ENCODE peak calls at places on chromosomes 2 and 18, in eight cellular contexts. One of them, this sample, is unnamed.

GRCh38 chr2:201858781-201859180 is 52.4 kb downstream of the CDK15 start:
- DNase-seq in left ventricle myocardium inferior: no peak
- DNase-seq in dorsolateral prefrontal cortex: no peak
- DNase-seq in cardiac muscle cell: peak; percentile 56
- DNase-seq in A549: no peak
- DNase-seq in kidney: peak; percentile 82
- DNase-seq in upper lobe of right lung: no peak
- DNase-seq in hepatocyte: peak; percentile 35
- DNase-seq in this sample: peak; percentile 18

GRCh38 chr2:66490588-66491001 is 55.7 kb downstream of the MEIS1 start:
- DNase-seq in cardiac muscle cell: peak; percentile 64
- DNase-seq in A549: no peak
- DNase-seq in upper lobe of right lung: no peak
- DNase-seq in left ventricle myocardium inferior: no peak
- DNase-seq in kidney: no peak
- DNase-seq in hepatocyte: no peak
- DNase-seq in dorsolateral prefrontal cortex: no peak
- DNase-seq in this sample: peak; percentile 69

GRCh38 chr18:79217979-79218604 is 148.9 kb downstream of the ATP9B start:
- DNase-seq in hepatocyte: no peak
- DNase-seq in cardiac muscle cell: peak; percentile 50
- DNase-seq in dorsolateral prefrontal cortex: no peak
- DNase-seq in left ventricle myocardium inferior: no peak
- DNase-seq in A549: no peak
- DNase-seq in kidney: no peak
- DNase-seq in upper lobe of right lung: no peak
- DNase-seq in this sample: no peak

GRCh38 chr2:192190474-192190873 is 4.3 kb downstream of the TMEFF2 start:
- DNase-seq in dorsolateral prefrontal cortex: no peak
- DNase-seq in left ventricle myocardium inferior: no peak
- DNase-seq in hepatocyte: peak; percentile 23
- DNase-seq in A549: peak; percentile 4
- DNase-seq in kidney: no peak
- DNase-seq in cardiac muscle cell: peak; percentile 61
- DNase-seq in upper lobe of right lung: no peak
- DNase-seq in this sample: peak; percentile 42

GRCh38 chr2:166651080-166651675 is 157.1 kb upstream of the SCN7A start:
- DNase-seq in cardiac muscle cell: peak; percentile 70
- DNase-seq in left ventricle myocardium inferior: no peak
- DNase-seq in dorsolateral prefrontal cortex: no peak
- DNase-seq in upper lobe of right lung: no peak
- DNase-seq in hepatocyte: peak; percentile 11
- DNase-seq in A549: no peak
- DNase-seq in kidney: no peak
- DNase-seq in this sample: peak; percentile 7

GRCh38 chr2:151292124-151292523 is 2.7 kb upstream of the NMI start:
- DNase-seq in kidney: no peak
- DNase-seq in A549: no peak
- DNase-seq in dorsolateral prefrontal cortex: no peak
- DNase-seq in cardiac muscle cell: no peak
- DNase-seq in upper lobe of right lung: no peak
- DNase-seq in hepatocyte: no peak
- DNase-seq in left ventricle myocardium inferior: no peak
- DNase-seq in this sample: no peak

GRCh38 chr2:205568620-205569019 is 113.7 kb upstream of the NRP2 start:
- DNase-seq in upper lobe of right lung: no peak
- DNase-seq in left ventricle myocardium inferior: no peak
- DNase-seq in A549: no peak
- DNase-seq in kidney: no peak
- DNase-seq in cardiac muscle cell: no peak
- DNase-seq in dorsolateral prefrontal cortex: no peak
- DNase-seq in hepatocyte: no peak
- DNase-seq in this sample: peak; percentile 63

GRCh38 chr2:224973112-224974016 is 68.9 kb downstream of the DOCK10 start:
- DNase-seq in hepatocyte: no peak
- DNase-seq in dorsolateral prefrontal cortex: no peak
- DNase-seq in cardiac muscle cell: no peak
- DNase-seq in upper lobe of right lung: no peak
- DNase-seq in A549: no peak
- DNase-seq in kidney: no peak
- DNase-seq in left ventricle myocardium inferior: no peak
- DNase-seq in this sample: peak; percentile 46

GRCh38 chr2:109470121-109470921 is 143.4 kb downstream of the SEPTIN10 start:
- DNase-seq in left ventricle myocardium inferior: peak; percentile 43
- DNase-seq in kidney: no peak
- DNase-seq in cardiac muscle cell: peak; percentile 89
- DNase-seq in dorsolateral prefrontal cortex: no peak
- DNase-seq in A549: no peak
- DNase-seq in hepatocyte: peak; percentile 39
- DNase-seq in upper lobe of right lung: no peak
- DNase-seq in this sample: peak; percentile 95

GRCh38 chr18:59501876-59502221 is 142.8 kb upstream of the LMAN1 start:
- DNase-seq in A549: no peak
- DNase-seq in upper lobe of right lung: no peak
- DNase-seq in hepatocyte: no peak
- DNase-seq in kidney: no peak
- DNase-seq in dorsolateral prefrontal cortex: no peak
- DNase-seq in cardiac muscle cell: no peak
- DNase-seq in left ventricle myocardium inferior: no peak
- DNase-seq in this sample: peak; percentile 58

GRCh38 chr2:100653449-100654045 is 90.8 kb downstream of the PDCL3 start:
- DNase-seq in cardiac muscle cell: no peak
- DNase-seq in dorsolateral prefrontal cortex: no peak
- DNase-seq in left ventricle myocardium inferior: no peak
- DNase-seq in hepatocyte: no peak
- DNase-seq in upper lobe of right lung: no peak
- DNase-seq in A549: no peak
- DNase-seq in kidney: no peak
- DNase-seq in this sample: no peak

GRCh38 chr2:187590175-187590574 is 35.9 kb upstream of the TFPI start:
- DNase-seq in kidney: no peak
- DNase-seq in dorsolateral prefrontal cortex: no peak
- DNase-seq in A549: no peak
- DNase-seq in left ventricle myocardium inferior: no peak
- DNase-seq in hepatocyte: no peak
- DNase-seq in upper lobe of right lung: no peak
- DNase-seq in cardiac muscle cell: no peak
- DNase-seq in this sample: no peak

GRCh38 chr2:187593098-187593497 is 38.9 kb upstream of the TFPI start:
- DNase-seq in left ventricle myocardium inferior: no peak
- DNase-seq in A549: no peak
- DNase-seq in upper lobe of right lung: no peak
- DNase-seq in cardiac muscle cell: no peak
- DNase-seq in dorsolateral prefrontal cortex: no peak
- DNase-seq in kidney: no peak
- DNase-seq in hepatocyte: no peak
- DNase-seq in this sample: no peak

GRCh38 chr2:187593697-187594096 is 39.5 kb upstream of the TFPI start:
- DNase-seq in kidney: no peak
- DNase-seq in cardiac muscle cell: no peak
- DNase-seq in A549: no peak
- DNase-seq in dorsolateral prefrontal cortex: no peak
- DNase-seq in upper lobe of right lung: no peak
- DNase-seq in left ventricle myocardium inferior: no peak
- DNase-seq in hepatocyte: no peak
- DNase-seq in this sample: peak; percentile 21

DNA sequence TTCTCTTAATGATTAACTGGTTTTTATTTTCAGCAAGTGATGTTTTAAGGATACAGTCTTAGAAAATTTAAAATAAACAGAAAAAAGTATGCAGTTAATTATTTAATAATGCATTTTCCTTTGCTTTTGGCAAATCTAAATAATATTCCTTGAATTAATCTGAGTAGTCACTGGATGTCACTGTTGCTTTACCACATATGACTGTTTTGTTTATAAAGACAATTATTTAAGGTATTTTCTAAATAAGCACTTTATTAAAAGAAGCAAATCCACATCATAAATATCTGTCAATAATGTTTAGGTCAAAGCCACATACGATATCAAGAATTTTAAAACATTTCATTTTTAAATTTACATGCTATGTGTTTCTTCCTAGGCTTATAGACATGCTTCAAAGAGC is 40.6 kb upstream of the TFPI start:
- DNase-seq in upper lobe of right lung: no peak
- DNase-seq in kidney: no peak
- DNase-seq in A549: no peak
- DNase-seq in hepatocyte: no peak
- DNase-seq in dorsolateral prefrontal cortex: no peak
- DNase-seq in cardiac muscle cell: peak; percentile 20
- DNase-seq in left ventricle myocardium inferior: no peak
- DNase-seq in this sample: no peak
- TF ChIP-seq CTCF in upper lobe of right lung: peak; percentile 13
- TF ChIP-seq CTCF in kidney: no peak
- TF ChIP-seq CTCF in A549: peak; percentile 40
- TF ChIP-seq CTCF in hepatocyte: peak; percentile 48
- TF ChIP-seq CTCF in dorsolateral prefrontal cortex: peak; percentile 12
- TF ChIP-seq CTCF in cardiac muscle cell: no peak
- TF ChIP-seq CTCF in left ventricle myocardium inferior: no peak
- TF ChIP-seq CTCF in this sample: no peak

GRCh38 chr2:219107837-219108236 is 47.1 kb upstream of the IHH start:
- DNase-seq in kidney: no peak
- DNase-seq in cardiac muscle cell: no peak
- DNase-seq in left ventricle myocardium inferior: peak; percentile 27
- DNase-seq in A549: no peak
- DNase-seq in upper lobe of right lung: peak; percentile 67
- DNase-seq in dorsolateral prefrontal cortex: no peak
- DNase-seq in hepatocyte: no peak
- DNase-seq in this sample: no peak
- H3K4me3 ChIP-seq in kidney: no peak overlapping the region
- H3K4me3 ChIP-seq in cardiac muscle cell: no peak overlapping the region
- H3K4me3 ChIP-seq in left ventricle myocardium inferior: peak overlapping the region; percentile 36
- H3K4me3 ChIP-seq in A549: no peak overlapping the region
- H3K4me3 ChIP-seq in upper lobe of right lung: no peak overlapping the region
- H3K4me3 ChIP-seq in dorsolateral prefrontal cortex: no peak overlapping the region
- H3K4me3 ChIP-seq in hepatocyte: no peak overlapping the region
- H3K4me3 ChIP-seq in this sample: no peak overlapping the region

DNA sequence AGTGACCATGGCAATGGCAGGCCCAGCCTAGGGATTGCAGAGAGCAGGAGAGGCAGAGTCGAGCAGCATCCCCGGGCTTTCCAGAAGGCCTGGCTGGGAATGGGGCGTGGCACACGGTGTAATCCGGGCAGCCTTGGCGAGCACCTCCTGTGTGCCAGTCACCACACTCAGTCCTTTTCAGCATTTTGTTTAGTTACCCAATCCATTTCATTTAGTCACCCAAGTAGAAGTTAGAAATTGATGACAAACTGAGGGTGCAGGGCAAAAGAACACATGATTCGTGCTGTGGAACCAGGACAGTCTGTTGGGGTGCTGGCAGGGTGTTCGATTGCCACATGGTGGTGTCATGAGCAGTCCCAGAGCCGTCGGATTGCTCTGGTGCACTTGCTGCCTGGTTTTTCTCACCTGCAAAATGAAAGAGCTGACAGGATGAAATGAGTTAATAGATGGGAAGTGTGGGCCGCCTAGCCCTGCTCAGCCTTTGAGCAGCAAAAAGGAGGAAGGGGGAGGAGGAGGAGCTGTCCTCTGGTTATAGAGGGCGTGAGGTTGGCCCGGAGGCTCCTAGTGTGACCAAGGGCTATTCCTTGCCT is 299.4 kb downstream of the AGAP1 start:
- DNase-seq in upper lobe of right lung: no peak
- DNase-seq in dorsolateral prefrontal cortex: no peak
- DNase-seq in hepatocyte: peak; percentile 43
- DNase-seq in A549: peak; percentile 6
- DNase-seq in left ventricle myocardium inferior: peak; percentile 29
- DNase-seq in cardiac muscle cell: peak; percentile 22
- DNase-seq in kidney: no peak
- DNase-seq in this sample: peak; percentile 62
- TF ChIP-seq CTCF in upper lobe of right lung: no peak
- TF ChIP-seq CTCF in dorsolateral prefrontal cortex: no peak
- TF ChIP-seq CTCF in hepatocyte: peak; percentile 43
- TF ChIP-seq CTCF in A549: peak; percentile 41
- TF ChIP-seq CTCF in left ventricle myocardium inferior: peak; percentile 59
- TF ChIP-seq CTCF in cardiac muscle cell: peak; percentile 39
- TF ChIP-seq CTCF in kidney: peak; percentile 6
- TF ChIP-seq CTCF in this sample: peak; percentile 65

GRCh38 chr18:57793630-57793986 is 9.5 kb downstream of the ATP8B1 start:
- DNase-seq in left ventricle myocardium inferior: no peak
- DNase-seq in cardiac muscle cell: no peak
- DNase-seq in hepatocyte: no peak
- DNase-seq in kidney: no peak
- DNase-seq in dorsolateral prefrontal cortex: no peak
- DNase-seq in A549: no peak
- DNase-seq in upper lobe of right lung: no peak
- DNase-seq in this sample: no peak

GRCh38 chr18:57791911-57792310 is 11.2 kb downstream of the ATP8B1 start:
- DNase-seq in dorsolateral prefrontal cortex: no peak
- DNase-seq in upper lobe of right lung: no peak
- DNase-seq in A549: no peak
- DNase-seq in cardiac muscle cell: no peak
- DNase-seq in left ventricle myocardium inferior: no peak
- DNase-seq in hepatocyte: no peak
- DNase-seq in kidney: no peak
- DNase-seq in this sample: no peak

GRCh38 chr18:57791192-57791591 is 11.9 kb downstream of the ATP8B1 start:
- DNase-seq in kidney: no peak
- DNase-seq in cardiac muscle cell: no peak
- DNase-seq in A549: no peak
- DNase-seq in dorsolateral prefrontal cortex: no peak
- DNase-seq in left ventricle myocardium inferior: no peak
- DNase-seq in upper lobe of right lung: no peak
- DNase-seq in hepatocyte: no peak
- DNase-seq in this sample: no peak

GRCh38 chr18:57794951-57795728 is 8.0 kb downstream of the ATP8B1 start:
- DNase-seq in A549: no peak
- DNase-seq in left ventricle myocardium inferior: no peak
- DNase-seq in hepatocyte: no peak
- DNase-seq in dorsolateral prefrontal cortex: no peak
- DNase-seq in upper lobe of right lung: no peak
- DNase-seq in cardiac muscle cell: no peak
- DNase-seq in kidney: no peak
- DNase-seq in this sample: no peak

DNA sequence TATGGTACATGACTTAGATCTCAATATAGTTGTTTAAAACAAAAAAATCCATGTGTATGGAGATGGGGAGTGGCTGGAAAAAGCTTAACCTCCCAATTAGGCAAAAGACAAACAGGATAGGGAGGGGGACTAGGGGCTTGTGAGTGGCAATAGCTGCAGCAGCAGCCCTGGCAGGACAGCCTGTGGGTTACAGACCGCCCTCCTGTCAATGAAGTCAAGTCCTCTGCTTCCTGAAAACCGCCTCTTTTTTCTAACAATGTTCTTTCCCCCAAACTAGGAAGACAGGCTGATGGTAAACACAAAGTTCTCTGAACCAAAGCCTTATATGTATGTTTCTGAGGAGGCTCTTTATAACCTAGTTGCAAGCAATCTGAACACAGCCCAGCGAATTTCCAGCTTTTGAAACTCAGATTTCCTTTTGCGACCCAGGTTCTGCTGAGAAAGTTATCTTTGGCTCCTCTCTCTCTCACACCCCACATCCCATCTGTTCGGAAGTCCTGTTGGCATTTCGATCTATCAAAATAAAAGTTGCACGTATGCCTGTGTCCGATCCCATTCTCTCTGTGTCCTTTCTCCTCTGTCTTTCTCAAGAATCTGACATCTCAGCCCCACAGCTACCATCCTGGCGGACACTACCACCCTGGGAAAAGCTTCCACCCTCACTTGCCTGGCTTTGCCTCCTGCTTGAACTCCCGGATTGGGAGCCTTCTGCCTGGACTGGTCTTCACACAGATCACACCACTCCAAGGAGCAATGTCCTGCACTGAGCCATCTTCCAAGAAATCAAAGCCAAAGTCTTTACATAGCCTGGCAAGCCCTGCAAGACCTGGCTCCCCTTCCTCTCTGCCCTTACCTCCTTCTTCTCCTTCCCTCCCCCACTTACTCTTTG is 10.1 kb downstream of the ATP8B1 start:
- DNase-seq in cardiac muscle cell: peak; percentile 24
- DNase-seq in A549: no peak
- DNase-seq in hepatocyte: no peak
- DNase-seq in kidney: no peak
- DNase-seq in upper lobe of right lung: no peak
- DNase-seq in left ventricle myocardium inferior: no peak
- DNase-seq in dorsolateral prefrontal cortex: no peak
- DNase-seq in this sample: no peak
- H3K4me3 ChIP-seq in cardiac muscle cell: no peak overlapping the region
- H3K4me3 ChIP-seq in A549: no peak overlapping the region
- H3K4me3 ChIP-seq in hepatocyte: no peak overlapping the region
- H3K4me3 ChIP-seq in kidney: peak overlapping the region; percentile 37
- H3K4me3 ChIP-seq in upper lobe of right lung: no peak overlapping the region
- H3K4me3 ChIP-seq in left ventricle myocardium inferior: peak overlapping the region; percentile 42
- H3K4me3 ChIP-seq in dorsolateral prefrontal cortex: no peak overlapping the region
- H3K4me3 ChIP-seq in this sample: no peak overlapping the region

This sample was measured in bronchial epithelial cell.